ENCODE peak calls at places on chromosomes 3 and 15, in five cellular contexts. One of them, this sample, is unnamed.
A peak's percentile ranks its signal among the peaks of the same experiment; 100 is the strongest.

GRCh38 chr15:29134239-29134638 is 135.4 kb downstream of the NSMCE3 start:
- DNase-seq in anterior cingulate cortex: no peak
- DNase-seq in GM04504: no peak
- DNase-seq in T-helper 17 cell: no peak
- DNase-seq in Right ventricle myocardium superior: peak; percentile 9
- DNase-seq in this sample: no peak

GRCh38 chr3:72195895-72196294 is 410.9 kb upstream of the PROK2 start:
- DNase-seq in anterior cingulate cortex: no peak
- DNase-seq in GM04504: no peak
- DNase-seq in T-helper 17 cell: no peak
- DNase-seq in Right ventricle myocardium superior: no peak
- DNase-seq in this sample: no peak

GRCh38 chr3:188266581-188267274 is 112.8 kb downstream of the LPP start:
- DNase-seq in anterior cingulate cortex: no peak
- DNase-seq in GM04504: peak; percentile 74
- DNase-seq in T-helper 17 cell: no peak
- DNase-seq in Right ventricle myocardium superior: no peak
- DNase-seq in this sample: peak; percentile 84

GRCh38 chr3:57130426-57131209 is 34.5 kb downstream of the IL17RD start:
- DNase-seq in anterior cingulate cortex: no peak
- DNase-seq in GM04504: no peak
- DNase-seq in T-helper 17 cell: no peak
- DNase-seq in Right ventricle myocardium superior: no peak
- DNase-seq in this sample: no peak

GRCh38 chr3:12990781-12991480 is 82.3 kb downstream of the IQSEC1 start:
- DNase-seq in anterior cingulate cortex: no peak
- DNase-seq in GM04504: peak; percentile 43
- DNase-seq in T-helper 17 cell: no peak
- DNase-seq in Right ventricle myocardium superior: peak; percentile 21
- DNase-seq in this sample: peak; percentile 51

GRCh38 chr15:94582368-94582767 is 351.0 kb downstream of the MCTP2 start:
- DNase-seq in anterior cingulate cortex: no peak
- DNase-seq in GM04504: no peak
- DNase-seq in T-helper 17 cell: no peak
- DNase-seq in Right ventricle myocardium superior: no peak
- DNase-seq in this sample: no peak

GRCh38 chr3:129967761-129968160 is 6.8 kb upstream of the TRH start:
- DNase-seq in anterior cingulate cortex: no peak
- DNase-seq in GM04504: no peak
- DNase-seq in T-helper 17 cell: no peak
- DNase-seq in Right ventricle myocardium superior: no peak
- DNase-seq in this sample: no peak

GRCh38 chr3:131072099-131072559 is 45.5 kb downstream of the NEK11 start:
- DNase-seq in anterior cingulate cortex: no peak
- DNase-seq in GM04504: peak; percentile 21
- DNase-seq in T-helper 17 cell: no peak
- DNase-seq in Right ventricle myocardium superior: no peak
- DNase-seq in this sample: no peak

GRCh38 chr15:80695099-80695910 is at the start of gene ABHD17C:
- DNase-seq in anterior cingulate cortex: peak; percentile 37
- DNase-seq in GM04504: peak; percentile 33
- DNase-seq in T-helper 17 cell: peak; percentile 20
- DNase-seq in Right ventricle myocardium superior: peak; percentile 76
- DNase-seq in this sample: no peak

GRCh38 chr3:195531683-195532082 is 11.4 kb downstream of the PPP1R2 start:
- DNase-seq in anterior cingulate cortex: no peak
- DNase-seq in GM04504: no peak
- DNase-seq in T-helper 17 cell: no peak
- DNase-seq in Right ventricle myocardium superior: no peak
- DNase-seq in this sample: no peak

GRCh38 chr3:58535531-58536500 is 1.2 kb downstream of the ACOX2 start:
- DNase-seq in anterior cingulate cortex: no peak
- DNase-seq in GM04504: no peak
- DNase-seq in T-helper 17 cell: no peak
- DNase-seq in Right ventricle myocardium superior: no peak
- DNase-seq in this sample: no peak

GRCh38 chr3:128993461-128994172 is at the start of gene CFAP92:
- DNase-seq in anterior cingulate cortex: peak; percentile 72
- DNase-seq in GM04504: peak; percentile 30
- DNase-seq in T-helper 17 cell: peak; percentile 89
- DNase-seq in Right ventricle myocardium superior: peak; percentile 93
- DNase-seq in this sample: peak; percentile 15

GRCh38 chr3:69079269-69080159 is 651 bp downstream of the UBA3 start:
- DNase-seq in anterior cingulate cortex: no peak
- DNase-seq in GM04504: no peak
- DNase-seq in T-helper 17 cell: no peak
- DNase-seq in Right ventricle myocardium superior: peak; percentile 47
- DNase-seq in this sample: no peak

GRCh38 chr15:60399246-60399915 is 1.6 kb upstream of the ANXA2 start:
- DNase-seq in anterior cingulate cortex: no peak
- DNase-seq in GM04504: no peak
- DNase-seq in T-helper 17 cell: no peak
- DNase-seq in Right ventricle myocardium superior: no peak
- DNase-seq in this sample: no peak

GRCh38 chr15:28977377-28978010 is 91.7 kb downstream of the APBA2 start:
- DNase-seq in anterior cingulate cortex: peak; percentile 71
- DNase-seq in GM04504: peak; percentile 35
- DNase-seq in T-helper 17 cell: no peak
- DNase-seq in Right ventricle myocardium superior: no peak
- DNase-seq in this sample: peak; percentile 90

GRCh38 chr3:127482216-127483004 is 108.1 kb downstream of the TPRA1 start:
- DNase-seq in anterior cingulate cortex: no peak
- DNase-seq in GM04504: no peak
- DNase-seq in T-helper 17 cell: no peak
- DNase-seq in Right ventricle myocardium superior: no peak
- DNase-seq in this sample: no peak

This sample was measured in skeletal muscle cell.